ENCODE peak calls at places on chromosome 1, in eight cellular contexts. R is endothelial cell; N is IMR-90; C is AG10803; H is activated CD4-positive, alpha-beta T cell treated with anti-CD3 and anti-CD28 coated beads for 48 hours; F is dermis microvascular lymphatic vessel endothelial cell; S is CD4-positive, alpha-beta memory T cell; D is stimulated activated CD4-positive, alpha-beta T cell treated with anti-CD3 and anti-CD28 coated beads, TNF-alpha, amount 100 ng/mL, for 1 hour. J is an unnamed sample.

GRCh38 chr1:170586321-170586855 is 54.4 kb downstream of the GORAB start:
- DNase-seq in C (peak), N (no peak), S (no peak), R (no peak), F (no peak), D (no peak), H (no peak), J (no peak)

GRCh38 chr1:74344396-74344795 is 109.2 kb downstream of the TNNI3K start:
- DNase-seq in S (no peak), H (no peak), N (no peak), D (no peak), C (no peak), R (no peak), F (no peak), J (no peak)

GRCh38 chr1:112882271-112882744 is 73.7 kb downstream of the SLC16A1 start:
- DNase-seq in N (no peak), R (no peak), D (no peak), F (no peak), S (no peak), H (no peak), C (no peak), J (no peak)

GRCh38 chr1:162196387-162196786 is 126.9 kb downstream of the NOS1AP start:
- DNase-seq in S (no peak), N (no peak), F (no peak), D (no peak), C (no peak), H (no peak), R (no peak), J (no peak)

GRCh38 chr1:247358920-247359319 is 27.3 kb upstream of the ZNF496 start:
- DNase-seq in S (no peak), R (no peak), D (no peak), N (peak), H (no peak), C (no peak), F (no peak), J (no peak)

GRCh38 chr1:57591854-57592253 is 168.0 kb upstream of the DAB1 start:
- DNase-seq in F (no peak), D (no peak), N (no peak), R (no peak), S (no peak), H (no peak), C (no peak), J (no peak)

GRCh38 chr1:234875953-234876814 is 252.5 kb downstream of the TOMM20 start:
- DNase-seq in S (no peak), N (peak), R (no peak), H (peak), C (no peak), D (no peak), F (peak), J (no peak)

GRCh38 chr1:205519541-205520131 is 15.2 kb downstream of the CDK18 start:
- DNase-seq in C (peak), D (no peak), F (no peak), R (no peak), N (no peak), H (no peak), S (no peak), J (no peak)

GRCh38 chr1:30912913-30913652 is 4.5 kb upstream of the SDC3 start:
- DNase-seq in N (no peak), R (no peak), S (no peak), C (peak), D (no peak), F (no peak), H (no peak), J (no peak)

GRCh38 chr1:205927676-205928075 is 15.6 kb downstream of the SLC26A9 start:
- DNase-seq in D (no peak), C (no peak), N (no peak), H (no peak), F (no peak), R (no peak), S (no peak), J (no peak)

J was measured in stimulated activated CD8-positive, alpha-beta memory T cell treated with anti-CD3 and anti-CD28 coated beads, Interleukin-12 subunit alpha, Interleukin-12 subunit beta, amount 100 ng/mL, for 1 hour.